ENCODE peak calls at places on chromosomes 5 and 9, in seven cellular contexts. One of them, this sample, is unnamed.
A peak's percentile ranks its signal among the peaks of the same experiment; 100 is the strongest.

GRCh38 chr5:2739360-2740050 is 12.0 kb downstream of the IRX2 start:
- DNase-seq in skeletal muscle cell: no peak
- DNase-seq in tibial artery: peak; percentile 60
- DNase-seq in endothelial cell of umbilical vein: no peak
- DNase-seq in dorsolateral prefrontal cortex: no peak
- DNase-seq in mammary epithelial cell: peak; percentile 68
- DNase-seq in fibroblast of the aortic adventitia: peak; percentile 9
- DNase-seq in this sample: no peak

GRCh38 chr9:75086443-75087278 is 1.3 kb downstream of the NMRK1 start:
- DNase-seq in endothelial cell of umbilical vein: peak; percentile 67
- DNase-seq in dorsolateral prefrontal cortex: no peak
- DNase-seq in skeletal muscle cell: no peak
- DNase-seq in mammary epithelial cell: no peak
- DNase-seq in fibroblast of the aortic adventitia: no peak
- DNase-seq in tibial artery: no peak
- DNase-seq in this sample: no peak

GRCh38 chr5:80184235-80185023 is 71.4 kb downstream of the SERINC5 start:
- DNase-seq in fibroblast of the aortic adventitia: no peak
- DNase-seq in tibial artery: no peak
- DNase-seq in mammary epithelial cell: no peak
- DNase-seq in endothelial cell of umbilical vein: no peak
- DNase-seq in dorsolateral prefrontal cortex: no peak
- DNase-seq in skeletal muscle cell: no peak
- DNase-seq in this sample: no peak

GRCh38 chr5:107535849-107536248 is 134.9 kb downstream of the EFNA5 start:
- DNase-seq in dorsolateral prefrontal cortex: no peak
- DNase-seq in tibial artery: no peak
- DNase-seq in mammary epithelial cell: no peak
- DNase-seq in fibroblast of the aortic adventitia: no peak
- DNase-seq in skeletal muscle cell: no peak
- DNase-seq in endothelial cell of umbilical vein: no peak
- DNase-seq in this sample: no peak

GRCh38 chr9:94927762-94928158 is 201.3 kb downstream of the AOPEP start:
- DNase-seq in dorsolateral prefrontal cortex: no peak
- DNase-seq in fibroblast of the aortic adventitia: no peak
- DNase-seq in tibial artery: no peak
- DNase-seq in skeletal muscle cell: no peak
- DNase-seq in endothelial cell of umbilical vein: no peak
- DNase-seq in mammary epithelial cell: no peak
- DNase-seq in this sample: no peak

GRCh38 chr5:122498163-122498562 is 186.1 kb downstream of the SNCAIP start:
- DNase-seq in skeletal muscle cell: no peak
- DNase-seq in dorsolateral prefrontal cortex: no peak
- DNase-seq in fibroblast of the aortic adventitia: no peak
- DNase-seq in mammary epithelial cell: no peak
- DNase-seq in endothelial cell of umbilical vein: no peak
- DNase-seq in tibial artery: no peak
- DNase-seq in this sample: no peak

GRCh38 chr9:1726993-1727759 is 288.0 kb upstream of the SMARCA2 start:
- DNase-seq in skeletal muscle cell: no peak
- DNase-seq in mammary epithelial cell: no peak
- DNase-seq in endothelial cell of umbilical vein: no peak
- DNase-seq in tibial artery: no peak
- DNase-seq in dorsolateral prefrontal cortex: no peak
- DNase-seq in fibroblast of the aortic adventitia: no peak
- DNase-seq in this sample: no peak

GRCh38 chr5:56669534-56670483 is 145.5 kb upstream of the MAP3K1 start:
- DNase-seq in skeletal muscle cell: no peak
- DNase-seq in dorsolateral prefrontal cortex: no peak
- DNase-seq in endothelial cell of umbilical vein: no peak
- DNase-seq in tibial artery: no peak
- DNase-seq in mammary epithelial cell: peak; percentile 19
- DNase-seq in fibroblast of the aortic adventitia: no peak
- DNase-seq in this sample: no peak

GRCh38 chr9:82583524-82583923 is 479.4 kb downstream of the RASEF start:
- DNase-seq in fibroblast of the aortic adventitia: no peak
- DNase-seq in mammary epithelial cell: no peak
- DNase-seq in dorsolateral prefrontal cortex: no peak
- DNase-seq in tibial artery: no peak
- DNase-seq in skeletal muscle cell: no peak
- DNase-seq in endothelial cell of umbilical vein: no peak
- DNase-seq in this sample: no peak

GRCh38 chr5:180910735-180911134 is 11.8 kb downstream of the BTNL8 start:
- DNase-seq in skeletal muscle cell: no peak
- DNase-seq in dorsolateral prefrontal cortex: no peak
- DNase-seq in tibial artery: no peak
- DNase-seq in fibroblast of the aortic adventitia: no peak
- DNase-seq in mammary epithelial cell: peak; percentile 29
- DNase-seq in endothelial cell of umbilical vein: no peak
- DNase-seq in this sample: no peak

GRCh38 chr5:171596391-171596878 is 177.0 kb downstream of the FGF18 start:
- DNase-seq in dorsolateral prefrontal cortex: no peak
- DNase-seq in endothelial cell of umbilical vein: peak; percentile 98
- DNase-seq in mammary epithelial cell: no peak
- DNase-seq in skeletal muscle cell: peak; percentile 54
- DNase-seq in tibial artery: peak; percentile 93
- DNase-seq in fibroblast of the aortic adventitia: peak; percentile 97
- DNase-seq in this sample: peak; percentile 45

GRCh38 chr5:151956720-151957119 is 32.1 kb upstream of the GLRA1 start:
- DNase-seq in skeletal muscle cell: no peak
- DNase-seq in mammary epithelial cell: no peak
- DNase-seq in fibroblast of the aortic adventitia: no peak
- DNase-seq in dorsolateral prefrontal cortex: no peak
- DNase-seq in endothelial cell of umbilical vein: no peak
- DNase-seq in tibial artery: no peak
- DNase-seq in this sample: no peak

GRCh38 chr5:59134770-59135169 is 551.9 kb downstream of the RAB3C start:
- DNase-seq in fibroblast of the aortic adventitia: no peak
- DNase-seq in mammary epithelial cell: no peak
- DNase-seq in dorsolateral prefrontal cortex: no peak
- DNase-seq in skeletal muscle cell: no peak
- DNase-seq in tibial artery: no peak
- DNase-seq in endothelial cell of umbilical vein: no peak
- DNase-seq in this sample: no peak

GRCh38 chr9:34957492-34958410 is at the start of gene PHF24:
- DNase-seq in skeletal muscle cell: no peak
- DNase-seq in dorsolateral prefrontal cortex: peak; percentile 32
- DNase-seq in endothelial cell of umbilical vein: no peak
- DNase-seq in tibial artery: no peak
- DNase-seq in mammary epithelial cell: no peak
- DNase-seq in fibroblast of the aortic adventitia: no peak
- DNase-seq in this sample: no peak

GRCh38 chr9:134633362-134634142 is 8.1 kb upstream of the COL5A1 start:
- DNase-seq in tibial artery: peak; percentile 45
- DNase-seq in endothelial cell of umbilical vein: no peak
- DNase-seq in fibroblast of the aortic adventitia: no peak
- DNase-seq in dorsolateral prefrontal cortex: no peak
- DNase-seq in mammary epithelial cell: no peak
- DNase-seq in skeletal muscle cell: no peak
- DNase-seq in this sample: no peak

GRCh38 chr5:123813937-123814624 is 302.1 kb downstream of the CSNK1G3 start:
- DNase-seq in skeletal muscle cell: no peak
- DNase-seq in mammary epithelial cell: peak; percentile 16
- DNase-seq in endothelial cell of umbilical vein: peak; percentile 93
- DNase-seq in fibroblast of the aortic adventitia: no peak
- DNase-seq in tibial artery: no peak
- DNase-seq in dorsolateral prefrontal cortex: no peak
- DNase-seq in this sample: peak; percentile 43

GRCh38 chr9:104831681-104832080 is 67.8 kb downstream of the NIPSNAP3B start:
- DNase-seq in fibroblast of the aortic adventitia: peak; percentile 45
- DNase-seq in skeletal muscle cell: peak; percentile 44
- DNase-seq in tibial artery: no peak
- DNase-seq in mammary epithelial cell: peak; percentile 86
- DNase-seq in dorsolateral prefrontal cortex: no peak
- DNase-seq in endothelial cell of umbilical vein: no peak
- DNase-seq in this sample: no peak

GRCh38 chr5:59066367-59067163 is 483.7 kb downstream of the RAB3C start:
- DNase-seq in endothelial cell of umbilical vein: no peak
- DNase-seq in dorsolateral prefrontal cortex: no peak
- DNase-seq in mammary epithelial cell: peak; percentile 50
- DNase-seq in tibial artery: no peak
- DNase-seq in skeletal muscle cell: peak; percentile 98
- DNase-seq in fibroblast of the aortic adventitia: peak; percentile 47
- DNase-seq in this sample: peak; percentile 59

GRCh38 chr9:14198544-14199510 is 115.1 kb downstream of the NFIB start:
- DNase-seq in endothelial cell of umbilical vein: peak; percentile 62
- DNase-seq in tibial artery: peak; percentile 78
- DNase-seq in mammary epithelial cell: peak; percentile 76
- DNase-seq in skeletal muscle cell: no peak
- DNase-seq in fibroblast of the aortic adventitia: peak; percentile 84
- DNase-seq in dorsolateral prefrontal cortex: peak; percentile 33
- DNase-seq in this sample: no peak

GRCh38 chr5:15573594-15573993 is 73.6 kb downstream of the FBXL7 start:
- DNase-seq in mammary epithelial cell: no peak
- DNase-seq in skeletal muscle cell: no peak
- DNase-seq in dorsolateral prefrontal cortex: no peak
- DNase-seq in fibroblast of the aortic adventitia: peak; percentile 9
- DNase-seq in endothelial cell of umbilical vein: peak; percentile 70
- DNase-seq in tibial artery: no peak
- DNase-seq in this sample: no peak

GRCh38 chr9:136226680-136227410 is 18.8 kb downstream of the QSOX2 start:
- DNase-seq in skeletal muscle cell: no peak
- DNase-seq in fibroblast of the aortic adventitia: no peak
- DNase-seq in dorsolateral prefrontal cortex: no peak
- DNase-seq in endothelial cell of umbilical vein: no peak
- DNase-seq in mammary epithelial cell: no peak
- DNase-seq in tibial artery: no peak
- DNase-seq in this sample: no peak

GRCh38 chr9:136225748-136226679 is 19.6 kb downstream of the QSOX2 start:
- DNase-seq in tibial artery: no peak
- DNase-seq in dorsolateral prefrontal cortex: no peak
- DNase-seq in endothelial cell of umbilical vein: peak; percentile 42
- DNase-seq in skeletal muscle cell: no peak
- DNase-seq in mammary epithelial cell: peak; percentile 63
- DNase-seq in fibroblast of the aortic adventitia: peak; percentile 40
- DNase-seq in this sample: no peak

GRCh38 chr9:136230365-136230764 is 15.2 kb downstream of the QSOX2 start:
- DNase-seq in dorsolateral prefrontal cortex: no peak
- DNase-seq in endothelial cell of umbilical vein: no peak
- DNase-seq in fibroblast of the aortic adventitia: no peak
- DNase-seq in mammary epithelial cell: no peak
- DNase-seq in skeletal muscle cell: no peak
- DNase-seq in tibial artery: no peak
- DNase-seq in this sample: no peak

GRCh38 chr9:136229096-136230065 is 16.2 kb downstream of the QSOX2 start:
- DNase-seq in skeletal muscle cell: no peak
- DNase-seq in mammary epithelial cell: no peak
- DNase-seq in dorsolateral prefrontal cortex: no peak
- DNase-seq in endothelial cell of umbilical vein: no peak
- DNase-seq in fibroblast of the aortic adventitia: peak; percentile 35
- DNase-seq in tibial artery: no peak
- DNase-seq in this sample: no peak

GRCh38 chr9:136228107-136228875 is 17.3 kb downstream of the QSOX2 start:
- DNase-seq in skeletal muscle cell: peak; percentile 29
- DNase-seq in endothelial cell of umbilical vein: peak; percentile 48
- DNase-seq in fibroblast of the aortic adventitia: peak; percentile 54
- DNase-seq in dorsolateral prefrontal cortex: no peak
- DNase-seq in tibial artery: no peak
- DNase-seq in mammary epithelial cell: peak; percentile 32
- DNase-seq in this sample: no peak
- H3K4me3 ChIP-seq in skeletal muscle cell: no peak overlapping the region
- H3K4me3 ChIP-seq in endothelial cell of umbilical vein: no peak overlapping the region
- H3K4me3 ChIP-seq in fibroblast of the aortic adventitia: no peak overlapping the region
- H3K4me3 ChIP-seq in dorsolateral prefrontal cortex: no peak overlapping the region
- H3K4me3 ChIP-seq in tibial artery: no peak overlapping the region
- H3K4me3 ChIP-seq in mammary epithelial cell: no peak overlapping the region
- H3K4me3 ChIP-seq in this sample: no peak overlapping the region

DNA sequence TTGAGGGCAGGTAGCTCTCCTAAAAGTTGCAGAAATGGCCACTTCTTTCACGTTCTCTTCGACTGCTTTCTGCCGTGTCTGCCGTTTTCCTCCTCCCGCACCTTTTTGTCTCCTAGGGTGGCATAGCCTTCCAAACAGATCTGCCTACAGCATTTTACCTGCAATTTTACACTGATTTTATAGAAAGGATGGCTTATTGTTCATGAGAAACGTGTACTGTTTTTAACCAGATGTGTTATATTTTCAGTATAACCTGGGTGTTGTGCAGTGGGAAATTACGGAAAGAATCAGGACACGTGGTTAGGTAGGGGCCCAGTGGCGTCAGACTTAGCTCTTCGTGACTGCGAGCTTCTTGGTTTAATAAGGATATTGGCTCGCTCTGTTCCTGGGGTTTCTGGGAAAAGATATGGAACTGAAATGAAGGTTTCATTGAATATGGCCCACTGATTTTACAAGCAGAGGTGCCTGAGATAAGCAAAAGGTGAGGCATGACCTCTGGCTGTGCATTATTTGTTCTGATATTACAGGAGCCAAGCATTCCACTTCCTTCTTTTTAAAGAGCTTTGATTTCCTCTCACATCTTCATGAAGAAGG is 43.7 kb upstream of the PRSS3 start:
- DNase-seq in skeletal muscle cell: no peak
- DNase-seq in tibial artery: no peak
- DNase-seq in fibroblast of the aortic adventitia: no peak
- DNase-seq in mammary epithelial cell: no peak
- DNase-seq in dorsolateral prefrontal cortex: no peak
- DNase-seq in endothelial cell of umbilical vein: no peak
- DNase-seq in this sample: no peak
- H3K4me3 ChIP-seq in skeletal muscle cell: no peak overlapping the region
- H3K4me3 ChIP-seq in tibial artery: no peak overlapping the region
- H3K4me3 ChIP-seq in fibroblast of the aortic adventitia: peak overlapping the region; percentile 85
- H3K4me3 ChIP-seq in mammary epithelial cell: peak overlapping the region; percentile 74
- H3K4me3 ChIP-seq in dorsolateral prefrontal cortex: peak overlapping the region; percentile 62
- H3K4me3 ChIP-seq in endothelial cell of umbilical vein: no peak overlapping the region
- H3K4me3 ChIP-seq in this sample: peak overlapping the region; percentile 57

DNA sequence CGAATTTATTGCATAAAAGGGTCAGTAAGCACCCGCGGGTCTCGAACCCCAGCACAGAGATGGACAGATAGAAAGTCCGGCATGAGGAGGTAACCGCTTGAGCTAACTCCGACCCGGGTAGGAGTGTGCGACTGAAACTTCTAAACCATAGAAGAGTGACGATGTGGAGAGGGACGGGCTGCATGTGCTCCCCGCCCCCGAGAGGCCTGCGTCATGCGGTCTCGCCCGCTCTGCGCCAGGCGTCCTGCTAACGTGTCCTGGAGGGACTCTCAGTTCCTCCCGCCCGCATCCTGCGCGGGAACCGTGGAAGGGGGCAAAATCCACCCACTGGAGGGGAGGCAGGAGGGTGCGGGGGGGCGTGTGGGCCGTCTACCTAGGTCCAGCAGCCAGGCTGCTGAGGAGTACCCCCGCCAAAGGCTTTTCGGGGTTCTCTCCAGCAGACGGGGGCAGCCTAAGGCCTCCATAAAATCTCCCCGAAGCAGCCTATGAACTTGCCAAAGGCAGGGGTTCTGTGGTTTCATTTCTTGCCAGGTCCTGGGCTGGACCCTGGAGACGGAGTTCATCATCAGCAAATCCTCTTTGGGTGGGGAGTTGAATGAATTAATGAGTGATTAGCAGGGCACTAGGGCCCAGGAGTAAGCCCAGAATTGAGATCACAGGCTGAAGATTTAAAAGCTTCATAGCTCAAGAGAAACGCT is 51.8 kb downstream of the TGFBI start:
- DNase-seq in mammary epithelial cell: peak; percentile 95
- DNase-seq in tibial artery: peak; percentile 95
- DNase-seq in dorsolateral prefrontal cortex: peak; percentile 54
- DNase-seq in skeletal muscle cell: peak; percentile 64
- DNase-seq in fibroblast of the aortic adventitia: peak; percentile 90
- DNase-seq in endothelial cell of umbilical vein: peak; percentile 96
- DNase-seq in this sample: peak; percentile 56
- H3K4me3 ChIP-seq in mammary epithelial cell: peak overlapping the region; percentile 53
- H3K4me3 ChIP-seq in tibial artery: peak overlapping the region; percentile 52
- H3K4me3 ChIP-seq in dorsolateral prefrontal cortex: peak overlapping the region; percentile 56
- H3K4me3 ChIP-seq in skeletal muscle cell: peak overlapping the region; percentile 48
- H3K4me3 ChIP-seq in fibroblast of the aortic adventitia: peak overlapping the region; percentile 55
- H3K4me3 ChIP-seq in endothelial cell of umbilical vein: peak overlapping the region; percentile 84
- H3K4me3 ChIP-seq in this sample: peak overlapping the region; percentile 40

GRCh38 chr5:112024769-112025168 is 267.8 kb upstream of the NREP start:
- DNase-seq in endothelial cell of umbilical vein: no peak
- DNase-seq in dorsolateral prefrontal cortex: no peak
- DNase-seq in tibial artery: no peak
- DNase-seq in fibroblast of the aortic adventitia: no peak
- DNase-seq in skeletal muscle cell: peak; percentile 11
- DNase-seq in mammary epithelial cell: no peak
- DNase-seq in this sample: no peak
- H3K4me3 ChIP-seq in endothelial cell of umbilical vein: no peak overlapping the region
- H3K4me3 ChIP-seq in dorsolateral prefrontal cortex: no peak overlapping the region
- H3K4me3 ChIP-seq in tibial artery: no peak overlapping the region
- H3K4me3 ChIP-seq in fibroblast of the aortic adventitia: no peak overlapping the region
- H3K4me3 ChIP-seq in skeletal muscle cell: no peak overlapping the region
- H3K4me3 ChIP-seq in mammary epithelial cell: no peak overlapping the region
- H3K4me3 ChIP-seq in this sample: no peak overlapping the region